ENCODE peak calls at places on chromosomes 1 and 21, in four cellular contexts. D is fibroblast of mammary gland, Z is BE2C, G is hippocampal formation. F is an unnamed sample.
A peak's percentile ranks its signal among the peaks of the same experiment; 100 is the strongest.

GRCh38 chr21:45034556-45035476 is 39.6 kb upstream of the ADARB1 start:
- DNase-seq in D (no peak), Z (no peak), G (no peak), F (no peak)

GRCh38 chr1:20371411-20371810 is 80.7 kb downstream of the VWA5B1 start:
- DNase-seq in D (no peak), Z (no peak), G (no peak), F (peak; percentile 19)

GRCh38 chr1:218679988-218680743 is 335.0 kb downstream of the TGFB2 start:
- DNase-seq in D (no peak), Z (no peak), G (no peak), F (no peak)

GRCh38 chr1:159879977-159880376 is 17.5 kb upstream of the VSIG8 start:
- DNase-seq in D (peak; percentile 89), Z (no peak), G (no peak), F (peak; percentile 91)

GRCh38 chr1:183029591-183030000 is 6.4 kb downstream of the LAMC1 start:
- DNase-seq in D (peak; percentile 87), Z (no peak), G (no peak), F (peak; percentile 97)

GRCh38 chr1:231695439-231696255 is 69.1 kb downstream of the DISC1 start:
- DNase-seq in D (peak; percentile 53), Z (peak; percentile 64), G (peak; percentile 62), F (no peak)

GRCh38 chr1:10401281-10401680 is 2.4 kb downstream of the PGD start:
- DNase-seq in D (no peak), Z (no peak), G (no peak), F (peak; percentile 32)

GRCh38 chr1:242691603-242691945 is 167.1 kb upstream of the PLD5 start:
- DNase-seq in D (no peak), Z (no peak), G (no peak), F (no peak)

GRCh38 chr1:161962094-161962887 is 61.4 kb downstream of the OLFML2B start:
- DNase-seq in D (peak; percentile 83), Z (no peak), G (no peak), F (peak; percentile 94)

GRCh38 chr1:169132512-169133227 is 26.2 kb downstream of the ATP1B1 start:
- DNase-seq in D (no peak), Z (no peak), G (no peak), F (no peak)

GRCh38 chr1:233655433-233655844 is 41.5 kb downstream of the KCNK1 start:
- DNase-seq in D (no peak), Z (no peak), G (no peak), F (no peak)

GRCh38 chr21:43908167-43908566 is 43.1 kb downstream of the AGPAT3 start:
- DNase-seq in D (no peak), Z (no peak), G (no peak), F (peak; percentile 15)

GRCh38 chr1:166952002-166952746 is 23.2 kb downstream of the ILDR2 start:
- DNase-seq in D (peak; percentile 40), Z (no peak), G (no peak), F (peak; percentile 86)

GRCh38 chr1:163836446-163836845 is 514.7 kb downstream of the NUF2 start:
- DNase-seq in D (no peak), Z (no peak), G (no peak), F (no peak)

GRCh38 chr1:206814716-206815341 is 42.5 kb upstream of the IL10 start:
- DNase-seq in D (peak; percentile 90), Z (peak; percentile 89), G (no peak), F (peak; percentile 53)

GRCh38 chr1:169105434-169106094 is 926 bp upstream of the ATP1B1 start:
- DNase-seq in D (no peak), Z (peak; percentile 88), G (peak; percentile 53), F (peak; percentile 56)

GRCh38 chr1:94315552-94316116 is 78.2 kb upstream of the ARHGAP29 start:
- DNase-seq in D (no peak), Z (no peak), G (no peak), F (no peak)

GRCh38 chr1:228879164-228879563 is 143.9 kb downstream of the RHOU start:
- DNase-seq in D (no peak), Z (no peak), G (no peak), F (no peak)

GRCh38 chr1:85200367-85200869 is 398 bp downstream of the SYDE2 start:
- DNase-seq in D (no peak), Z (peak; percentile 4), G (no peak), F (peak; percentile 42)

GRCh38 chr21:42997053-42997452 is 22.7 kb downstream of the PKNOX1 start:
- DNase-seq in D (peak; percentile 98), Z (no peak), G (no peak), F (peak; percentile 95)

F was measured in ELR.